ENCODE peak calls at places on chromosomes 16 and 17, in ten cellular contexts. D is stimulated activated CD4-positive, alpha-beta T cell treated with anti-CD3 and anti-CD28 coated beads, TNF-alpha, amount 100 ng/mL, for 1 hour; R is adipocyte; M is neuronal stem cell; S is M059J; O is fibroblast of lung; Q is nucleus accumbens; G is activated CD8-positive, alpha-beta T cell treated with anti-CD3 and anti-CD28 coated beads for 36 hours; C is DND-41; U is HEK293T. J is an unnamed sample.

GRCh38 chr16:50478773-50479149 is 69.4 kb upstream of the NKD1 start:
- DNase-seq in U (no peak), R (no peak), D (no peak), M (no peak), C (peak; percentile 16), S (no peak), G (no peak), Q (no peak), O (no peak), J (peak; percentile 48)

GRCh38 chr16:23754594-23755483 is at the start of gene CHP2:
- DNase-seq in S (no peak), C (no peak), U (peak; percentile 30), R (no peak), Q (no peak), O (no peak), D (no peak), G (no peak), M (no peak), J (no peak)

GRCh38 chr17:16108858-16109257 is 106.5 kb downstream of the NCOR1 start:
- DNase-seq in G (no peak), C (no peak), S (no peak), O (no peak), M (no peak), D (no peak), U (no peak), R (no peak), Q (no peak), J (no peak)

GRCh38 chr17:76371656-76372628 is 12.5 kb upstream of the SPHK1 start:
- DNase-seq in R (peak; percentile 71), Q (no peak), D (no peak), S (peak; percentile 94), U (no peak), C (no peak), G (no peak), M (no peak), O (peak; percentile 98), J (peak; percentile 71)

GRCh38 chr17:28729950-28730330 is 1.4 kb downstream of the NEK8 start:
- DNase-seq in C (no peak), G (no peak), O (no peak), S (no peak), R (no peak), D (no peak), M (no peak), U (no peak), Q (no peak), J (no peak)

GRCh38 chr17:54891176-54891821 is 9.4 kb upstream of the TOM1L1 start:
- DNase-seq in G (no peak), C (peak; percentile 6), D (no peak), M (peak; percentile 51), R (peak; percentile 89), U (peak; percentile 47), Q (no peak), O (peak; percentile 77), S (peak; percentile 67), J (peak; percentile 70)

GRCh38 chr17:35188111-35188510 is 6.1 kb downstream of the SLC35G3 start:
- DNase-seq in S (no peak), R (no peak), M (no peak), G (peak; percentile 49), C (no peak), D (no peak), O (no peak), U (no peak), Q (no peak), J (peak; percentile 34)

GRCh38 chr17:44605116-44605505 is 47.8 kb downstream of the FZD2 start:
- DNase-seq in R (no peak), D (no peak), O (no peak), G (no peak), M (no peak), Q (no peak), S (no peak), U (no peak), C (no peak), J (no peak)

GRCh38 chr17:76405967-76406647 is 21.7 kb downstream of the SPHK1 start:
- DNase-seq in U (no peak), M (no peak), O (peak; percentile 19), D (no peak), Q (no peak), S (no peak), R (no peak), G (no peak), C (no peak), J (no peak)

GRCh38 chr16:3587547-3588110 is 10.4 kb upstream of the NLRC3 start:
- DNase-seq in D (no peak), M (no peak), G (no peak), Q (no peak), O (no peak), C (no peak), S (no peak), R (no peak), U (no peak), J (no peak)

GRCh38 chr17:10737168-10737622 is 7.4 kb upstream of the TMEM220 start:
- DNase-seq in G (peak; percentile 46), M (no peak), C (peak; percentile 39), R (peak; percentile 84), S (peak; percentile 43), U (peak; percentile 72), Q (peak; percentile 11), O (peak; percentile 67), D (no peak), J (peak; percentile 65)

GRCh38 chr16:2708955-2709587 is 11.0 kb downstream of the PRSS27 start:
- DNase-seq in C (no peak), U (no peak), S (no peak), Q (no peak), M (no peak), G (no peak), O (no peak), R (no peak), D (no peak), J (no peak)

GRCh38 chr17:64983708-64984107 is 64.4 kb upstream of the LRRC37A3 start:
- DNase-seq in O (no peak), G (no peak), C (no peak), Q (no peak), S (no peak), M (no peak), U (no peak), D (no peak), R (no peak), J (no peak)

GRCh38 chr17:37755455-37755854 is 10.6 kb upstream of the HNF1B start:
- DNase-seq in D (no peak), G (no peak), S (no peak), R (no peak), Q (no peak), U (no peak), O (no peak), C (no peak), M (no peak), J (no peak)

GRCh38 chr17:2184993-2185931 is 118.3 kb downstream of the SMG6 start:
- DNase-seq in R (no peak), G (peak; percentile 8), U (no peak), S (no peak), C (no peak), D (no peak), O (no peak), M (no peak), Q (no peak), J (no peak)

GRCh38 chr16:47028767-47029377 is 55.4 kb upstream of the DNAJA2 start:
- DNase-seq in D (no peak), R (no peak), S (no peak), C (no peak), G (no peak), Q (no peak), U (no peak), O (no peak), M (no peak), J (no peak)

GRCh38 chr16:75429621-75430403 is 3.5 kb downstream of the CFDP1 start:
- DNase-seq in Q (no peak), M (no peak), D (no peak), O (no peak), G (no peak), U (no peak), S (no peak), C (no peak), R (no peak), J (no peak)

GRCh38 chr16:55949518-55949917 is 74.3 kb upstream of the CES5A start:
- DNase-seq in S (peak; percentile 67), O (no peak), G (no peak), U (no peak), M (no peak), C (no peak), Q (no peak), R (no peak), D (no peak), J (peak; percentile 47)

GRCh38 chr16:2520784-2521577 is 810 bp downstream of the AMDHD2 start:
- DNase-seq in S (no peak), U (no peak), Q (no peak), O (no peak), C (peak; percentile 40), R (peak; percentile 34), D (no peak), M (no peak), G (peak; percentile 67), J (peak; percentile 57)

GRCh38 chr17:43779145-43780125 is 658 bp upstream of the DUSP3 start:
- DNase-seq in R (no peak), D (no peak), S (no peak), M (peak; percentile 48), G (peak; percentile 60), Q (no peak), C (no peak), O (no peak), U (peak; percentile 57), J (no peak)